ENCODE peak calls at places on chromosomes 3 and 15, in four cellular contexts. E is H9, T is H1, C is IMR-90. N is an unnamed sample.
A peak's percentile ranks its signal among the peaks of the same experiment; 100 is the strongest.

GRCh38 chr3:18393906-18394305 is 31.2 kb downstream of the SATB1 start:
- DNase-seq in C (peak; percentile 16), T (no peak), E (no peak), N (no peak)

GRCh38 chr15:91101356-91101920 is 1.4 kb downstream of the SV2B start:
- DNase-seq in T (no peak), C (no peak), E (no peak), N (peak; percentile 71)

GRCh38 chr3:122942937-122943827 is 84.4 kb downstream of the SEMA5B start:
- DNase-seq in T (peak; percentile 49), C (peak; percentile 40), E (peak; percentile 89), N (peak; percentile 90)

GRCh38 chr3:110813541-110813940 is 258.1 kb upstream of the NECTIN3 start:
- DNase-seq in C (peak; percentile 6), T (no peak), E (no peak), N (peak; percentile 10)

GRCh38 chr3:177482048-177482741 is 284.9 kb upstream of the TBL1XR1 start:
- DNase-seq in E (no peak), T (no peak), C (no peak), N (no peak)

GRCh38 chr15:73753250-73754130 is at the start of gene INSYN1:
- DNase-seq in C (no peak), T (peak; percentile 21), E (peak; percentile 47), N (peak; percentile 54)

GRCh38 chr3:154240235-154240634 is 84.1 kb downstream of the DHX36 start:
- DNase-seq in C (no peak), T (no peak), E (no peak), N (no peak)

GRCh38 chr3:177041021-177041729 is 156.1 kb downstream of the TBL1XR1 start:
- DNase-seq in E (no peak), C (peak; percentile 25), T (no peak), N (peak; percentile 19)

GRCh38 chr3:126310816-126311215 is 46.4 kb downstream of the KLF15 start:
- DNase-seq in T (no peak), C (no peak), E (no peak), N (no peak)

GRCh38 chr15:87967951-87968350 is 288.6 kb downstream of the NTRK3 start:
- DNase-seq in T (no peak), C (no peak), E (no peak), N (no peak)

GRCh38 chr3:126208618-126209256 is 28.4 kb upstream of the ALDH1L1 start:
- DNase-seq in E (no peak), C (peak; percentile 89), T (no peak), N (no peak)

GRCh38 chr15:75836953-75837321 is 6.3 kb upstream of the UBE2Q2 start:
- DNase-seq in E (no peak), C (peak; percentile 84), T (no peak), N (no peak)

GRCh38 chr15:35740761-35741160 is 194.8 kb upstream of the DPH6 start:
- DNase-seq in E (no peak), C (peak; percentile 89), T (no peak), N (no peak)

GRCh38 chr15:74191798-74192197 is 10.8 kb downstream of the STRA6 start:
- DNase-seq in E (no peak), T (no peak), C (no peak), N (no peak)

DNA sequence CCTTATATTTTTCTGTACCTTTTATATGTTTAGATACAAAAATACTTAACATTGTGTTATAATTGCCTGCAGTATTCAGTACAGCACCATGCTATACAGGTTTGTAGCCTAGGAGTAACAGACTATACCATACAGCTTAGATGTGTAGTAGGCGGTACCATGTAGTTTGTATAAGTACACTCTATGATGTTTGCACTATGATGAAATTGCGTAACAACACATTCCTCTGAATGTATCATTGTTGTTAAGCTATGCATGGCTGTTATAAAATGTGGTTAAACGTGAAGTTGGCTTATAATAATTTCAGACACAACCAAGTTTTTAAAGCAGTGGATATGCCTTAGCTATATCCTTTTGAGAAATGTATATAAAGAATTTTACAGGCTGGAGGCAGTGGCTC is 328.3 kb downstream of the PLCL2 start:
- DNase-seq in T (no peak), E (no peak), C (peak; percentile 65), N (no peak)
- H3K56ac ChIP-seq in T (no peak overlapping the region), E (no peak overlapping the region), C (no peak overlapping the region), N (no peak overlapping the region)

DNA sequence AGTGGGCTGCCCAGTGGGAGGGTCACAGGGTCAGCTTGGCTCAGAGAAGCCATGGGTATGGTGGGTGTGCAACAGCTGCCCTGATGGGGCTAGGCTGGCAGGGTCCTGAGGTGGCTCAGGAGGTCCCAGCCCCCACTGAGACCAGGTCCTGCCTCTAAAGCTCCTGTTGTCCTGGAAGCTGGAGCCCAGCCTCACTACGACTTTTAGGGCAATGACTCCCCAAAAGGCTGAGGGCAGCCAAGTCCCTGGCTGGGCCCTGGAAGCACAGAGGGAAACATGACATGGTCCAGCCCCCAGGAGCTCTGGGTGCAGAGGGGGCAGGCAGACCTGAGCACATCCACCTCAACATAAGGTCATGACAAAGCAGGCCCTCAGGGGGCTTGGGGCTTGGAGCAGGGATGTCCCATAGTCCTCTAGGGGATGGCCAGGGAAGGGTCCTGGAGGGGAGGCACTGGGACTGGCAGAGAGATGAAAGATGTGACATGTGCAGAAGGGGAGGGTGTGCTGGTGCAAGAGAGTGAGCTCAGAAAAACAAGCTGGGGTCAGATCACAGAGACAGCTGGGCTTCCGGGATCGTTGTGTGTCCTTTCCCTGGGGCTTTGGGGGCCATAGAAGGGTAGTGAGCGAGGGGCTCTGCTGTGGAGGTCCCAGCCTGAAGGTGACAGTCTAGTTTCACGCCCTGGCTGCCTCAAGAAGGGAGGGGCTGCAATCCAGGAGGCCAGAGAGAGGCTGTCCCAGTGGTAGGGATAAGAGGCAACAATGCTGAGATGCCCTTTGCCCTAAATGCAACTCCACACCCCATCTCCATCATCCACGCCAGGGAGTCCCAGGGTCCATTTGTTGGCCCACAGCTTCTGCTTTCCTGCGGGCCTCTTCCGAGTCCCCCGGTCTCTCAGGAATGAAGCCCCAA is 639 bp upstream of the ITIH3 start:
- DNase-seq in C (no peak), T (no peak), E (no peak), N (no peak)
- H3K4me2 ChIP-seq in C (no peak overlapping the region), T (no peak overlapping the region), E (no peak overlapping the region), N (no peak overlapping the region)

GRCh38 chr3:46831316-46831715 is 31.9 kb downstream of the MYL3 start:
- DNase-seq in E (no peak), T (no peak), C (no peak), N (no peak)
- H3K56ac ChIP-seq in E (no peak overlapping the region), T (no peak overlapping the region), C (no peak overlapping the region), N (no peak overlapping the region)

DNA sequence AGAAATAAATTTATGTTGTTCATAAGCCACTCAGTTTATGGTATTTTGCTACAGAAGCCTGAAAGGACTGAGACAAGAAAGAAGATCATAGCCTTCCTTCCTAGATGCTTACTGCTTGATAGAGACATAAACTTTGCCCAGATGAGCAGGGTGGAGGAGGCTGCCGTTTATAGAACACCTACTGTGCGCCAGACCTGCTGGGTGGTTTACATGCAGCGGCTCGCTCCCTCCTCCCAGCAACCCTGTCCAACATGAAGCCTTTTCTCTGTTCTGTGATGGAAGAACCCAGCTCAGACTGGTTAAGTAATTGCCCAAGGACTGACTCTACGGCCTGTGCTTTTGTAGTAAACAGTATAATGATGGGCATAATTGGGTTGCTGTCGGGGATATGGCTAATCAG is 37.0 kb downstream of the CORO2B start:
- DNase-seq in C (no peak), T (no peak), E (no peak), N (no peak)
- H3K4me2 ChIP-seq in C (no peak overlapping the region), T (no peak overlapping the region), E (no peak overlapping the region), N (no peak overlapping the region)

GRCh38 chr3:39499651-39500273 is 32.3 kb downstream of the MOBP start:
- DNase-seq in E (no peak), T (no peak), C (no peak), N (peak; percentile 30)
- H3K56ac ChIP-seq in E (no peak overlapping the region), T (no peak overlapping the region), C (no peak overlapping the region), N (peak overlapping the region; percentile 5)

DNA sequence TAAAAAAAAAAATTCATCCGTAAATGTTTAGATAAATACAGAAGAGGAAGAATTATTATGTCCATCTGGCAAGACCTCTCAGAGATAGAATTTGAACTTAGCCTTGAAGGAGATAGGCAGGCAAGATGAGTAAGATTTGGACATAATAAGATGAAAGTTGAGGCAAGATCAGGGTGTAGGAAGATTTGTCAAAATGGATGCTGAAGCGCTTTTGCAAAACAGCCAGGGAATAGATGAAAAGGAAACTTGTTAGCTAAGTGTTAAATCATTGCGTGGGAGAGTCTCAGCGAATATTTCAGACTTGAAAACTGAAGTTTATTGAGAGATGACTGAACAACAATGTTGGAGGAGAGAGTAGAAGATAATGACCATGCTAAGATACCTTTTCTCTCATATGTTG is 7.2 kb downstream of the BRK1 start:
- DNase-seq in E (no peak), C (no peak), T (no peak), N (no peak)
- H3K4me2 ChIP-seq in E (no peak overlapping the region), C (no peak overlapping the region), T (no peak overlapping the region), N (no peak overlapping the region)

GRCh38 chr15:81071130-81071529 is 62.9 kb upstream of the CFAP161 start:
- DNase-seq in T (no peak), E (no peak), C (peak; percentile 46), N (no peak)

GRCh38 chr15:81072551-81072950 is 61.5 kb upstream of the CFAP161 start:
- DNase-seq in T (no peak), C (no peak), E (no peak), N (no peak)

GRCh38 chr15:81069909-81070308 is 64.2 kb upstream of the CFAP161 start:
- DNase-seq in T (no peak), C (no peak), E (no peak), N (no peak)

GRCh38 chr15:81073796-81074195 is 60.3 kb upstream of the CFAP161 start:
- DNase-seq in C (no peak), E (no peak), T (no peak), N (no peak)

GRCh38 chr15:81071705-81072104 is 62.4 kb upstream of the CFAP161 start:
- DNase-seq in C (no peak), E (no peak), T (no peak), N (no peak)
- H3K56ac ChIP-seq in C (no peak overlapping the region), E (no peak overlapping the region), T (no peak overlapping the region), N (no peak overlapping the region)

GRCh38 chr3:12292770-12293169 is 3.9 kb downstream of the PPARG start:
- DNase-seq in E (no peak), C (no peak), T (no peak), N (no peak)
- H3K4me2 ChIP-seq in E (no peak overlapping the region), C (no peak overlapping the region), T (no peak overlapping the region), N (no peak overlapping the region)